ENCODE peak calls at places on chromosomes 13 and 19, in four cellular contexts. T, K, O and E are unnamed samples.

GRCh38 chr19:43439183-43440063 is 24.7 kb downstream of the TEX101 start:
- DNase-seq in T (no peak), K (no peak), O (no peak), E (no peak)

GRCh38 chr19:50252111-50252886 is 48.9 kb downstream of the MYH14 start:
- DNase-seq in O (peak), K (peak), T (no peak), E (peak)

GRCh38 chr19:51651216-51651846 is 4.7 kb upstream of the SIGLEC14 start:
- DNase-seq in T (no peak), O (no peak), K (no peak), E (no peak)

GRCh38 chr13:95608640-95609280 is 35.7 kb downstream of the DZIP1 start:
- DNase-seq in K (no peak), T (no peak), O (no peak), E (no peak)

GRCh38 chr13:29594310-29594709 is 1.2 kb downstream of the SLC7A1 start:
- DNase-seq in K (peak), T (no peak), O (peak), E (peak)

GRCh38 chr13:22717036-22717435 is 463.7 kb upstream of the SGCG start:
- DNase-seq in O (no peak), T (no peak), K (no peak), E (no peak)

GRCh38 chr19:4375620-4376228 is 24.6 kb downstream of the SH3GL1 start:
- DNase-seq in O (peak), T (no peak), K (peak), E (no peak)

GRCh38 chr19:18666784-18667183 is 16.7 kb upstream of the CRTC1 start:
- DNase-seq in K (no peak), T (no peak), O (no peak), E (no peak)

GRCh38 chr19:20423381-20424207 is 142.0 kb downstream of the ZNF737 start:
- DNase-seq in O (peak), K (no peak), T (peak), E (no peak)

GRCh38 chr19:5035817-5036732 is 67.2 kb downstream of the KDM4B start:
- DNase-seq in K (no peak), T (no peak), O (no peak), E (no peak)

GRCh38 chr13:104408733-104409132 is 1342.5 kb upstream of the SLC10A2 start:
- DNase-seq in T (no peak), O (no peak), K (no peak), E (no peak)

GRCh38 chr19:40754611-40755247 is 3.7 kb downstream of the SNRPA start:
- DNase-seq in K (no peak), T (no peak), O (no peak), E (no peak)

GRCh38 chr13:30864352-30865130 is 41.5 kb upstream of the MEDAG start:
- DNase-seq in K (peak), T (no peak), O (no peak), E (no peak)

GRCh38 chr13:32986552-32986951 is 29.7 kb upstream of the KL start:
- DNase-seq in T (no peak), K (no peak), O (no peak), E (no peak)

GRCh38 chr19:2050349-2050990 is 574 bp downstream of the MKNK2 start:
- DNase-seq in O (peak), T (no peak), K (no peak), E (no peak)

GRCh38 chr19:16825312-16826168 is 3.7 kb upstream of the SIN3B start:
- DNase-seq in T (no peak), O (no peak), K (peak), E (peak)

GRCh38 chr19:55657004-55657747 is 2.3 kb downstream of the U2AF2 start:
- DNase-seq in K (no peak), T (no peak), O (no peak), E (no peak)

GRCh38 chr19:33100894-33101644 is 20.1 kb downstream of the GPATCH1 start:
- DNase-seq in O (peak), K (no peak), T (no peak), E (no peak)

GRCh38 chr13:45015300-45015699 is 26.0 kb downstream of the GPALPP1 start:
- DNase-seq in K (peak), O (no peak), T (no peak), E (no peak)

GRCh38 chr19:37362733-37363132 is 8.2 kb upstream of the ZNF527 start:
- DNase-seq in K (peak), O (peak), T (no peak), E (peak)

GRCh38 chr19:52343548-52343947 is 7.5 kb downstream of the ZNF610 start:
- DNase-seq in O (peak), T (no peak), K (no peak), E (peak)

GRCh38 chr13:73449258-73449657 is 390.5 kb downstream of the KLF5 start:
- DNase-seq in O (peak), T (no peak), K (no peak), E (no peak)

GRCh38 chr13:74586839-74587238 is 452.6 kb upstream of the KLF12 start:
- DNase-seq in O (no peak), T (no peak), K (no peak), E (no peak)

GRCh38 chr19:41554902-41555301 is 21.1 kb upstream of the CEACAM21 start:
- DNase-seq in O (no peak), T (no peak), K (no peak), E (no peak)

GRCh38 chr13:44359983-44360375 is 13.6 kb upstream of the SERP2 start:
- DNase-seq in O (no peak), T (no peak), K (no peak), E (no peak)

GRCh38 chr19:2973229-2973628 is 4.1 kb upstream of the TLE6 start:
- DNase-seq in K (no peak), T (no peak), O (no peak), E (no peak)

GRCh38 chr13:112066624-112067004 is 335 bp upstream of the SOX1 start:
- DNase-seq in O (peak), T (peak), K (no peak), E (peak)

GRCh38 chr13:110347535-110348308 is 40.6 kb downstream of the COL4A2 start:
- DNase-seq in K (peak), O (no peak), T (no peak), E (no peak)

GRCh38 chr19:45906221-45906620 is 3.8 kb upstream of the MYPOP start:
- DNase-seq in K (no peak), T (no peak), O (no peak), E (no peak)

GRCh38 chr19:29216021-29216420 is 3.1 kb upstream of the UQCRFS1 start:
- DNase-seq in T (no peak), O (no peak), K (no peak), E (no peak)

GRCh38 chr13:113744197-113745000 is 14.6 kb upstream of the TMEM255B start:
- DNase-seq in K (no peak), O (no peak), T (peak), E (no peak)

GRCh38 chr13:113955691-113956090 is 18.2 kb downstream of the C13orf46 start:
- DNase-seq in O (no peak), K (no peak), T (peak), E (no peak)